ENCODE peak calls at places on chromosomes 16 and 17, in five cellular contexts. Z is IMR-90, K is H9, T is GM23248, V is heart left ventricle. I is an unnamed sample.

GRCh38 chr17:64150237-64151015 is 20.5 kb upstream of the ERN1 start:
- DNase-seq in V (no peak), K (no peak), Z (no peak), T (peak; percentile 73), I (peak; percentile 45)

GRCh38 chr17:41786227-41787020 is at the start of gene JUP:
- DNase-seq in Z (peak; percentile 99), T (peak; percentile 96), K (peak; percentile 100), V (peak; percentile 100), I (peak; percentile 100)

GRCh38 chr16:970766-971581 is at the start of gene LMF1:
- DNase-seq in K (peak; percentile 93), Z (peak; percentile 79), T (peak; percentile 96), V (peak; percentile 94), I (peak; percentile 74)

GRCh38 chr17:16924701-16925440 is 47.0 kb downstream of the TNFRSF13B start:
- DNase-seq in T (no peak), V (no peak), K (no peak), Z (no peak), I (no peak)

GRCh38 chr16:50270510-50271147 is 4.3 kb downstream of the ADCY7 start:
- DNase-seq in K (no peak), V (no peak), Z (no peak), T (no peak), I (no peak)

GRCh38 chr17:50269477-50270429 is 4.5 kb upstream of the TMEM92 start:
- DNase-seq in K (peak; percentile 84), Z (peak; percentile 83), V (peak; percentile 71), T (peak; percentile 88), I (peak; percentile 73)

GRCh38 chr17:67400193-67400592 is 23.1 kb downstream of the PITPNC1 start:
- DNase-seq in T (no peak), V (no peak), Z (peak; percentile 12), K (no peak), I (no peak)

GRCh38 chr16:20821682-20822081 is 15.4 kb downstream of the REXO5 start:
- DNase-seq in K (no peak), Z (no peak), T (no peak), V (no peak), I (peak; percentile 27)

GRCh38 chr16:77820340-77820739 is 32.0 kb downstream of the VAT1L start:
- DNase-seq in V (no peak), Z (no peak), T (no peak), K (no peak), I (no peak)

GRCh38 chr17:50469005-50469605 is 425 bp upstream of the CHAD start:
- DNase-seq in V (no peak), K (no peak), T (peak; percentile 49), Z (no peak), I (no peak)

GRCh38 chr17:81153340-81153803 is 11.9 kb upstream of the PVALEF start:
- DNase-seq in Z (peak; percentile 49), V (no peak), T (peak; percentile 80), K (no peak), I (peak; percentile 31)

GRCh38 chr16:2008631-2009301 is 855 bp downstream of the ZNF598 start:
- DNase-seq in V (no peak), K (no peak), T (peak; percentile 84), Z (peak; percentile 44), I (peak; percentile 34)

GRCh38 chr16:75237398-75238131 is 13.9 kb downstream of the BCAR1 start:
- DNase-seq in V (no peak), T (no peak), Z (no peak), K (peak; percentile 25), I (no peak)

GRCh38 chr16:12211870-12212690 is 235.5 kb downstream of the SNX29 start:
- DNase-seq in T (no peak), V (no peak), K (no peak), Z (no peak), I (no peak)

GRCh38 chr17:38861399-38861843 is 7.9 kb upstream of the RPL23 start:
- DNase-seq in T (no peak), V (no peak), Z (no peak), K (peak; percentile 75), I (no peak)

GRCh38 chr16:85444879-85445778 is 168.0 kb upstream of the GSE1 start:
- DNase-seq in T (no peak), V (no peak), Z (no peak), K (peak; percentile 68), I (peak; percentile 10)

GRCh38 chr17:14165672-14166071 is 71.0 kb downstream of the CDRT15 start:
- DNase-seq in K (no peak), V (no peak), T (no peak), Z (no peak), I (no peak)

GRCh38 chr16:75458029-75458428 is 6.5 kb downstream of the TMEM170A start:
- DNase-seq in V (no peak), K (no peak), T (no peak), Z (no peak), I (no peak)

GRCh38 chr17:2302740-2303277 is 776 bp downstream of the SMG6 start:
- DNase-seq in Z (peak; percentile 6), V (no peak), K (no peak), T (no peak), I (peak; percentile 11)

GRCh38 chr16:10343124-10343760 is 42.6 kb upstream of the ATF7IP2 start:
- DNase-seq in Z (no peak), T (no peak), V (no peak), K (no peak), I (no peak)

GRCh38 chr17:44804301-44805061 is 25.6 kb downstream of the GJC1 start:
- DNase-seq in V (peak; percentile 72), T (no peak), K (no peak), Z (no peak), I (no peak)

GRCh38 chr17:19379306-19380075 is 1.2 kb downstream of the MAPK7 start:
- DNase-seq in V (no peak), Z (no peak), K (no peak), T (no peak), I (no peak)

GRCh38 chr17:4480929-4481898 is 17.5 kb upstream of the SPNS2 start:
- DNase-seq in K (no peak), V (no peak), Z (no peak), T (no peak), I (no peak)

GRCh38 chr16:56987692-56988091 is 1.7 kb upstream of the NLRC5 start:
- DNase-seq in Z (no peak), T (no peak), V (no peak), K (no peak), I (no peak)

GRCh38 chr16:56986361-56986760 is 3.0 kb upstream of the NLRC5 start:
- DNase-seq in K (no peak), Z (no peak), T (no peak), V (no peak), I (no peak)

GRCh38 chr16:56989988-56990387 is 631 bp downstream of the NLRC5 start:
- DNase-seq in V (no peak), T (no peak), Z (no peak), K (no peak), I (no peak)

GRCh38 chr16:56988948-56989945 is at the start of gene NLRC5:
- DNase-seq in T (peak; percentile 95), V (peak; percentile 90), K (peak; percentile 68), Z (peak; percentile 78), I (peak; percentile 96)

GRCh38 chr16:56988161-56988947 is 1.0 kb upstream of the NLRC5 start:
- DNase-seq in Z (peak; percentile 37), V (no peak), K (no peak), T (peak; percentile 72), I (no peak)
- H3K4me1 ChIP-seq in Z (peaks cover 26% of the 10 kb centered on the region), V (peaks cover 48% of the 10 kb centered on the region), K (no peaks in the 10 kb centered on the region), T (peaks cover 35% of the 10 kb centered on the region), I (peaks cover 6% of the 10 kb centered on the region)

GRCh38 chr17:48890086-48890485 is 2.5 kb upstream of the ATP5MC1 start:
- DNase-seq in V (no peak), Z (no peak), T (no peak), K (no peak), I (no peak)

GRCh38 chr17:48894886-48895285 is 2.3 kb downstream of the ATP5MC1 start:
- DNase-seq in Z (no peak), K (no peak), V (no peak), T (no peak), I (no peak)

GRCh38 chr17:48892940-48893645 is 506 bp downstream of the ATP5MC1 start:
- DNase-seq in Z (no peak), T (peak; percentile 42), V (peak; percentile 40), K (no peak), I (no peak)

GRCh38 chr17:48893646-48894508 is 1.3 kb downstream of the ATP5MC1 start:
- DNase-seq in V (no peak), K (no peak), Z (no peak), T (no peak), I (no peak)
- H3K4me1 ChIP-seq in V (peaks cover 33% of the 10 kb centered on the region), K (no peaks in the 10 kb centered on the region), Z (peaks cover 1% of the 10 kb centered on the region), T (peaks cover 8% of the 10 kb centered on the region), I (peaks cover 23% of the 10 kb centered on the region)

GRCh38 chr16:65119905-65120341 is 1.9 kb downstream of the CDH11 start:
- DNase-seq in Z (peak; percentile 76), K (no peak), V (no peak), T (peak; percentile 74), I (no peak)
- H3K4me1 ChIP-seq in Z (peaks cover 4% of the 10 kb centered on the region), K (no peaks in the 10 kb centered on the region), V (peaks cover 27% of the 10 kb centered on the region), T (peaks cover 53% of the 10 kb centered on the region), I (no peaks in the 10 kb centered on the region)

GRCh38 chr17:29687601-29688000 is 64.9 kb upstream of the CORO6 start:
- DNase-seq in Z (no peak), V (no peak), T (no peak), K (no peak), I (no peak)
- H3K4me1 ChIP-seq in Z (peaks cover 3% of the 10 kb centered on the region), V (peaks cover 51% of the 10 kb centered on the region), T (peaks cover 4% of the 10 kb centered on the region), K (no peaks in the 10 kb centered on the region), I (no peaks in the 10 kb centered on the region)

DNA sequence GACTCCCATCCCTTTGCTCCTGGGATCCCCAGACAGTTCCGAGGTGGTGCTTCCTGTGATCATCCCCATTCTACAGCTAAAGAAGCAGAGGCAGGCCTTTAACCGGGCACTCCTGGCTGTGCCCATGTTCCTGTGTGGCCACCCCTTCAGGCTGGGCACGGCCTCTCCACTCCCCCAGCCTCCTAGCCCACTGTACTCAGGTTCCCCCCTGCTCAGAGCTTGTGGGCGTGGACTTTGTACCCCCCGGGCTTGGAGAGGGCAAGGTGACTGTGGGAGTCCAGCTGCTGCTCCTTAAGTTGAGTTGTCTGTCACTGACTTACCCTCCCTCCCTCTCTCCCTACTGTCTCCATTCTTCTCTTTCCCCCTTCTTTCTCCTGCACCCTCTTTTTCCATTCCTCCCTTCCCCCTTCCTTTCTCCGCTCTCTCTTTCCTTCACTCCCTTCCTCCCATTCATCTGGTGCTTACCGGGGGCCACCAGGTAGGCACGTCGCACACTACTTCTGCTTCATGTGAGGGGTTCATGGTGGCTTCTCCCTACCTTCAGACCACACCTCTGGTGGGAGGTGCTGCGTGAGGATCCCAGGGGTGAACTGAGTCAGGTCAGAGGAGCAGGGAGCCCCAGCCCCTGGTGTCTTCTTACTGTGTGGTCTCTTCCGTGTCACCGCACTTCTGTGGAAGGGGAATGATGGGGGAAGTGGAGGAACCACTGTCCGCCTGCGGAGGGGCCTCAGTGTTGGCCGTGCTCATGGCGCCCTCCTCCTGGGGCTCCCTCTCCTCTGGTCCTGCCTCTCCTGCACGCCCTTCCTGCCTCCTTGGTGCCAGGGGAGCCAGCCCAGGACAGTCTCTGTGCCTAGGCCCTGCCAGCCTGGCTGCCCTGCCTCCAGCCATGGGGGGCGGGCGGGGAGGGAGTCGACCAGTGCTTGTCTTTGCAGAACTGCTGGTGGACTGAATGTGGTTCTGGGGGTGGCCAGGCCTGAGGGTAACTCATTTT is 29.7 kb downstream of the CMIP start:
- DNase-seq in V (no peak), T (no peak), K (no peak), Z (no peak), I (no peak)
- H3K4me1 ChIP-seq in V (peaks cover 56% of the 10 kb centered on the region), T (no peaks in the 10 kb centered on the region), K (no peaks in the 10 kb centered on the region), Z (peaks cover 11% of the 10 kb centered on the region), I (peaks cover 13% of the 10 kb centered on the region)

DNA sequence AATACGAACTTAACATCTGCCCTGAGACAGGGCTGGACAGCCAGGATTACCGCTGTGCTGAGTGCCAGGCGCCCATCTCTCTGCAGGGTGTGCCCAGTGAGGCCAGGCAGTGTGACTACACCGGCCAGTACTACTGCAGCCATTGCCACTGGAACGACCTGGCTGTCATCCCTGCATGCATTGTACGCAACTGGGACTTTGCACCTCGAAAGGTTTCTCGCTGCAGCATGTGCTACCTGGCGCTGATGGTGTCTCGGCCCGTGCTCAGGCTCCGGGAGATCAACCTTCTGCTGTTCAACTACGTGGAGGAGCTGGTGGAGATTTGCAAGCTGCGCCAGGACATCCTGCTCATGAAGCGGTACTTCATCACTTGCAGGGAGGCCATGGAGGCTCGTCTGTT is 33.7 kb downstream of the CDRT15L2 start:
- DNase-seq in K (peak; percentile 27), V (no peak), T (no peak), Z (no peak), I (no peak)
- H3K4me1 ChIP-seq in K (no peaks in the 10 kb centered on the region), V (no peaks in the 10 kb centered on the region), T (no peaks in the 10 kb centered on the region), Z (no peaks in the 10 kb centered on the region), I (no peaks in the 10 kb centered on the region)

I was measured in MM.1S.